ENCODE peak calls at places on chromosomes 13 and 19, in four cellular contexts. L is brain microvascular endothelial cell, P is body of pancreas, F is NCI-H1417. U is an unnamed sample.

GRCh38 chr19:54660967-54661366 is 1.8 kb upstream of the LILRB4 start:
- DNase-seq in P (no peak), F (no peak), L (no peak), U (no peak)

GRCh38 chr19:29524912-29525870 is 603 bp upstream of the VSTM2B start:
- DNase-seq in P (no peak), L (no peak), F (no peak), U (no peak)

GRCh38 chr13:97021241-97021640 is 27.0 kb upstream of the OXGR1 start:
- DNase-seq in L (no peak), P (no peak), F (no peak), U (no peak)

GRCh38 chr19:14318873-14319272 is 62.4 kb upstream of the ADGRE5 start:
- DNase-seq in L (no peak), F (no peak), P (no peak), U (no peak)

GRCh38 chr13:105139380-105140285 is 1395.8 kb downstream of the EFNB2 start:
- DNase-seq in P (no peak), F (no peak), L (peak), U (peak)

GRCh38 chr13:67150608-67151007 is 79.5 kb downstream of the PCDH9 start:
- DNase-seq in P (no peak), L (no peak), F (no peak), U (no peak)

GRCh38 chr19:21398851-21399250 is 1.9 kb downstream of the ZNF493 start:
- DNase-seq in P (no peak), F (no peak), L (no peak), U (no peak)

GRCh38 chr13:112067871-112068305 is 939 bp downstream of the SOX1 start:
- DNase-seq in L (no peak), F (no peak), P (no peak), U (no peak)

GRCh38 chr13:81223784-81224501 is 883.0 kb upstream of the SPRY2 start:
- DNase-seq in F (no peak), L (no peak), P (no peak), U (no peak)

GRCh38 chr19:10797541-10798256 is 38.3 kb downstream of the TMED1 start:
- DNase-seq in L (no peak), F (no peak), P (no peak), U (peak)

GRCh38 chr13:73429691-73430090 is 370.9 kb downstream of the KLF5 start:
- DNase-seq in F (no peak), L (no peak), P (no peak), U (no peak)

GRCh38 chr19:58170860-58171259 is 12.0 kb upstream of the ZNF274 start:
- DNase-seq in L (peak), F (no peak), P (no peak), U (no peak)

GRCh38 chr19:48835734-48836088 is 580 bp downstream of the HSD17B14 start:
- DNase-seq in L (peak), P (peak), F (peak), U (peak)

GRCh38 chr19:48330012-48330681 is 4.8 kb downstream of the EMP3 start:
- DNase-seq in P (peak), L (no peak), F (peak), U (peak)

GRCh38 chr13:79799466-79799865 is 318.5 kb downstream of the NDFIP2 start:
- DNase-seq in P (no peak), L (no peak), F (no peak), U (no peak)

GRCh38 chr19:14544977-14545715 is 15.8 kb downstream of the TECR start:
- DNase-seq in P (peak), L (no peak), F (peak), U (no peak)

GRCh38 chr19:16198363-16198636 is 589 bp downstream of the AP1M1 start:
- DNase-seq in P (no peak), L (no peak), F (no peak), U (no peak)

GRCh38 chr13:38166121-38166520 is 183.5 kb upstream of the UFM1 start:
- DNase-seq in L (peak), P (no peak), F (no peak), U (no peak)

GRCh38 chr13:28340272-28340793 is 154.6 kb downstream of the FLT1 start:
- DNase-seq in L (peak), F (no peak), P (no peak), U (no peak)

GRCh38 chr13:95301947-95302386 is 716 bp upstream of the ABCC4 start:
- DNase-seq in F (no peak), P (no peak), L (peak), U (no peak)

GRCh38 chr19:38703509-38703908 is 40.8 kb downstream of the CAPN12 start:
- DNase-seq in F (no peak), P (no peak), L (no peak), U (no peak)

GRCh38 chr13:28467886-28468519 is 26.9 kb downstream of the FLT1 start:
- DNase-seq in L (no peak), F (no peak), P (no peak), U (no peak)

GRCh38 chr13:101424381-101425155 is 8.3 kb upstream of the NALCN start:
- DNase-seq in F (no peak), L (no peak), P (no peak), U (no peak)

GRCh38 chr13:31431722-31432137 is 232.0 kb downstream of the B3GLCT start:
- DNase-seq in L (peak), P (peak), F (no peak), U (peak)

GRCh38 chr13:35470671-35471465 is 5.6 kb downstream of the MAB21L1 start:
- DNase-seq in P (no peak), L (peak), F (no peak), U (no peak)

GRCh38 chr19:44345969-44346368 is 10.5 kb downstream of the ZNF112 start:
- DNase-seq in P (no peak), L (no peak), F (no peak), U (no peak)

GRCh38 chr13:77751513-77752456 is 54.3 kb downstream of the SLAIN1 start:
- DNase-seq in P (peak), F (peak), L (peak), U (peak)

GRCh38 chr19:1263198-1263597 is 5.9 kb upstream of the CIRBP start:
- DNase-seq in F (no peak), L (no peak), P (no peak), U (no peak)

GRCh38 chr19:11887618-11888531 is at the start of gene ZNF69:
- DNase-seq in F (peak), P (peak), L (peak), U (peak)

GRCh38 chr19:35046461-35046860 is 4.9 kb downstream of the HPN start:
- DNase-seq in L (no peak), F (no peak), P (peak), U (no peak)

GRCh38 chr19:11130824-11131455 is 24.6 kb downstream of the SPC24 start:
- DNase-seq in P (peak), F (peak), L (peak), U (peak)

GRCh38 chr13:22915442-22916082 is 265.2 kb upstream of the SGCG start:
- DNase-seq in L (peak), P (peak), F (peak), U (no peak)

GRCh38 chr13:66483712-66484111 is 746.4 kb downstream of the PCDH9 start:
- DNase-seq in F (no peak), P (no peak), L (no peak), U (no peak)

GRCh38 chr19:17325881-17326594 is 8.6 kb downstream of the ANO8 start:
- DNase-seq in P (peak), L (no peak), F (no peak), U (no peak)

GRCh38 chr13:69292789-69293425 is 814.7 kb upstream of the ATXN8OS start:
- DNase-seq in P (no peak), F (no peak), L (no peak), U (no peak)

GRCh38 chr19:46892252-46893179 is 31.7 kb downstream of the ARHGAP35 start:
- DNase-seq in F (no peak), L (no peak), P (no peak), U (no peak)

GRCh38 chr19:47240996-47241918 is 10.3 kb upstream of the BBC3 start:
- DNase-seq in F (peak), P (peak), L (peak), U (peak)

U was measured in activated CD4-positive, alpha-beta memory T cell treated with anti-CD3 and anti-CD28 coated beads, Interleukin-2, amount 10 ng/mL, durations not matched to agents 7 days and 5 days.